ENCODE peak calls at places on chromosomes 3 and 15, in seven cellular contexts. R is fibroblast of the conjunctiva; N is NCI-H2081 treated with DMSO at 0.1 percent for 48 hours; I is activated CD8-positive, alpha-beta memory T cell treated with anti-CD3 and anti-CD28 coated beads for 48 hours; E is NCI-H748 treated with DMSO at 0.1 percent for 48 hours; V is activated T-cell treated with anti-CD3 and anti-CD28 coated beads, Interleukin-2, amount 50 U/mL, for 72 hours; B is T-helper 9 cell. S is an unnamed sample.

GRCh38 chr15:88267720-88268119 is 11.2 kb upstream of the NTRK3 start:
- DNase-seq in R (no peak), N (no peak), I (no peak), E (no peak), V (no peak), B (no peak), S (no peak)

GRCh38 chr15:61720197-61720596 is 340.1 kb downstream of the VPS13C start:
- DNase-seq in R (no peak), N (no peak), I (no peak), E (no peak), V (no peak), B (no peak), S (no peak)

GRCh38 chr15:48717458-48717857 is 71.9 kb upstream of the FBN1 start:
- DNase-seq in R (no peak), N (no peak), I (no peak), E (no peak), V (no peak), B (no peak), S (no peak)

GRCh38 chr15:51883436-51883835 is 54.0 kb downstream of the TMOD3 start:
- DNase-seq in R (peak; percentile 43), N (no peak), I (no peak), E (no peak), V (no peak), B (no peak), S (no peak)

GRCh38 chr15:85531083-85531482 is 150.7 kb downstream of the AKAP13 start:
- DNase-seq in R (no peak), N (no peak), I (no peak), E (no peak), V (no peak), B (no peak), S (no peak)

GRCh38 chr3:37282996-37283395 is 108.6 kb upstream of the LRRFIP2 start:
- DNase-seq in R (no peak), N (no peak), I (no peak), E (no peak), V (no peak), B (no peak), S (no peak)

GRCh38 chr15:67009576-67010569 is 55.5 kb upstream of the SMAD3 start:
- DNase-seq in R (no peak), N (no peak), I (no peak), E (no peak), V (no peak), B (no peak), S (peak; percentile 9)

GRCh38 chr3:36792342-36792741 is 28.0 kb upstream of the DCLK3 start:
- DNase-seq in R (no peak), N (no peak), I (no peak), E (no peak), V (peak; percentile 21), B (no peak), S (no peak)

GRCh38 chr3:87132801-87133200 is 94.3 kb upstream of the CHMP2B start:
- DNase-seq in R (peak; percentile 17), N (no peak), I (no peak), E (no peak), V (no peak), B (no peak), S (no peak)

GRCh38 chr3:32780735-32781210 is 37.0 kb upstream of the TRIM71 start:
- DNase-seq in R (no peak), N (no peak), I (peak; percentile 4), E (no peak), V (peak; percentile 4), B (no peak), S (no peak)

GRCh38 chr3:64612916-64613526 is 74.8 kb downstream of the ADAMTS9 start:
- DNase-seq in R (no peak), N (no peak), I (no peak), E (no peak), V (no peak), B (no peak), S (no peak)

GRCh38 chr15:97168704-97169475 is 791.6 kb upstream of the ARRDC4 start:
- DNase-seq in R (no peak), N (peak; percentile 16), I (no peak), E (peak; percentile 2), V (no peak), B (no peak), S (no peak)

GRCh38 chr3:3806856-3807255 is 7.6 kb downstream of the LRRN1 start:
- DNase-seq in R (no peak), N (no peak), I (no peak), E (no peak), V (no peak), B (no peak), S (no peak)

GRCh38 chr15:93165737-93166136 is 76.7 kb upstream of the RGMA start:
- DNase-seq in R (no peak), N (no peak), I (no peak), E (peak; percentile 79), V (no peak), B (no peak), S (no peak)

GRCh38 chr3:37996785-37997301 is 6.3 kb downstream of the VILL start:
- DNase-seq in R (peak; percentile 57), N (peak; percentile 0), I (peak; percentile 37), E (peak; percentile 33), V (peak; percentile 86), B (peak; percentile 78), S (peak; percentile 10)

GRCh38 chr15:67186226-67186649 is 68.2 kb downstream of the AAGAB start:
- DNase-seq in R (no peak), N (no peak), I (no peak), E (no peak), V (no peak), B (no peak), S (no peak)

GRCh38 chr15:67178569-67179210 is 75.8 kb downstream of the AAGAB start:
- DNase-seq in R (peak; percentile 82), N (no peak), I (no peak), E (no peak), V (no peak), B (no peak), S (no peak)

GRCh38 chr15:100866386-100867330 is 13.0 kb upstream of the ALDH1A3 start:
- DNase-seq in R (no peak), N (no peak), I (no peak), E (no peak), V (no peak), B (no peak), S (no peak)

GRCh38 chr3:171679011-171679492 is 131.2 kb downstream of the PLD1 start:
- DNase-seq in R (no peak), N (peak; percentile 34), I (no peak), E (peak; percentile 42), V (no peak), B (no peak), S (peak; percentile 33)

GRCh38 chr15:59266015-59266414 is 59.4 kb downstream of the LDHAL6B start:
- DNase-seq in R (no peak), N (no peak), I (no peak), E (no peak), V (no peak), B (no peak), S (no peak)

GRCh38 chr3:147410518-147411234 is 1.5 kb downstream of the ZIC1 start:
- DNase-seq in R (no peak), N (no peak), I (no peak), E (no peak), V (no peak), B (no peak), S (no peak)

GRCh38 chr15:78082106-78082742 is 4.7 kb upstream of the TBC1D2B start:
- DNase-seq in R (no peak), N (no peak), I (no peak), E (no peak), V (peak; percentile 26), B (no peak), S (no peak)

S was measured in NCI-H774.